ENCODE peak calls at places on chromosomes 16 and 17, in five cellular contexts. One of them, this sample, is unnamed.

GRCh38 chr16:73671102-73671501 is 623.2 kb upstream of the ZFHX3 start:
- DNase-seq in erythroblast: no peak
- DNase-seq in stomach: no peak
- DNase-seq in uterus: no peak
- DNase-seq in transverse colon: no peak
- DNase-seq in this sample: no peak

GRCh38 chr16:22787456-22788189 is 26.3 kb upstream of the HS3ST2 start:
- DNase-seq in erythroblast: no peak
- DNase-seq in stomach: no peak
- DNase-seq in uterus: no peak
- DNase-seq in transverse colon: peak; percentile 9
- DNase-seq in this sample: peak; percentile 93

GRCh38 chr17:28227278-28228108 is 91.5 kb upstream of the TMEM97 start:
- DNase-seq in erythroblast: peak; percentile 80
- DNase-seq in stomach: peak; percentile 87
- DNase-seq in uterus: no peak
- DNase-seq in transverse colon: peak; percentile 81
- DNase-seq in this sample: no peak

GRCh38 chr16:88640520-88641247 is 2.3 kb downstream of the IL17C start:
- DNase-seq in erythroblast: no peak
- DNase-seq in stomach: no peak
- DNase-seq in uterus: no peak
- DNase-seq in transverse colon: no peak
- DNase-seq in this sample: peak; percentile 54

GRCh38 chr17:73194514-73195222 is 1.8 kb downstream of the COG1 start:
- DNase-seq in erythroblast: no peak
- DNase-seq in stomach: no peak
- DNase-seq in uterus: no peak
- DNase-seq in transverse colon: no peak
- DNase-seq in this sample: no peak

GRCh38 chr17:6831662-6832263 is at the start of gene TEKT1:
- DNase-seq in erythroblast: peak; percentile 46
- DNase-seq in stomach: peak; percentile 70
- DNase-seq in uterus: peak; percentile 52
- DNase-seq in transverse colon: peak; percentile 65
- DNase-seq in this sample: peak; percentile 70

GRCh38 chr16:56589141-56590039 is at the start of gene MT3:
- DNase-seq in erythroblast: no peak
- DNase-seq in stomach: no peak
- DNase-seq in uterus: no peak
- DNase-seq in transverse colon: peak; percentile 38
- DNase-seq in this sample: no peak

GRCh38 chr17:77465358-77466041 is 324.7 kb downstream of the SEC14L1 start:
- DNase-seq in erythroblast: no peak
- DNase-seq in stomach: peak; percentile 62
- DNase-seq in uterus: no peak
- DNase-seq in transverse colon: peak; percentile 80
- DNase-seq in this sample: peak; percentile 97

GRCh38 chr17:58786586-58787295 is 31.1 kb downstream of the PPM1E start:
- DNase-seq in erythroblast: peak; percentile 61
- DNase-seq in stomach: peak; percentile 41
- DNase-seq in uterus: no peak
- DNase-seq in transverse colon: no peak
- DNase-seq in this sample: no peak

GRCh38 chr17:2703181-2703580 is 8.4 kb downstream of the CLUH start:
- DNase-seq in erythroblast: no peak
- DNase-seq in stomach: no peak
- DNase-seq in uterus: peak; percentile 12
- DNase-seq in transverse colon: no peak
- DNase-seq in this sample: no peak

GRCh38 chr17:30000001-30000754 is 58.7 kb downstream of the EFCAB5 start:
- DNase-seq in erythroblast: no peak
- DNase-seq in stomach: no peak
- DNase-seq in uterus: no peak
- DNase-seq in transverse colon: no peak
- DNase-seq in this sample: peak; percentile 11

GRCh38 chr16:23876256-23876896 is 40.6 kb downstream of the PRKCB start:
- DNase-seq in erythroblast: no peak
- DNase-seq in stomach: no peak
- DNase-seq in uterus: no peak
- DNase-seq in transverse colon: no peak
- DNase-seq in this sample: no peak

GRCh38 chr16:19785512-19786130 is 67.5 kb downstream of the IQCK start:
- DNase-seq in erythroblast: no peak
- DNase-seq in stomach: no peak
- DNase-seq in uterus: no peak
- DNase-seq in transverse colon: no peak
- DNase-seq in this sample: no peak

GRCh38 chr16:54589326-54589725 is 302.7 kb upstream of the IRX3 start:
- DNase-seq in erythroblast: no peak
- DNase-seq in stomach: no peak
- DNase-seq in uterus: no peak
- DNase-seq in transverse colon: no peak
- DNase-seq in this sample: no peak

GRCh38 chr16:11211061-11211976 is 44.7 kb downstream of the SOCS1 start:
- DNase-seq in erythroblast: no peak
- DNase-seq in stomach: no peak
- DNase-seq in uterus: no peak
- DNase-seq in transverse colon: no peak
- DNase-seq in this sample: no peak

GRCh38 chr17:42214156-42214555 is 19.9 kb upstream of the GHDC start:
- DNase-seq in erythroblast: no peak
- DNase-seq in stomach: no peak
- DNase-seq in uterus: no peak
- DNase-seq in transverse colon: no peak
- DNase-seq in this sample: no peak

GRCh38 chr17:7932483-7932891 is 481 bp downstream of the CNTROB start:
- DNase-seq in erythroblast: peak; percentile 77
- DNase-seq in stomach: no peak
- DNase-seq in uterus: peak; percentile 46
- DNase-seq in transverse colon: peak; percentile 43
- DNase-seq in this sample: peak; percentile 44

GRCh38 chr17:19663097-19663496 is 14.5 kb downstream of the ALDH3A2 start:
- DNase-seq in erythroblast: no peak
- DNase-seq in stomach: no peak
- DNase-seq in uterus: no peak
- DNase-seq in transverse colon: no peak
- DNase-seq in this sample: no peak

GRCh38 chr16:55703003-55704001 is 47.5 kb downstream of the SLC6A2 start:
- DNase-seq in erythroblast: peak; percentile 41
- DNase-seq in stomach: no peak
- DNase-seq in uterus: no peak
- DNase-seq in transverse colon: no peak
- DNase-seq in this sample: peak; percentile 73

GRCh38 chr17:80481284-80482057 is 5.1 kb upstream of the NPTX1 start:
- DNase-seq in erythroblast: no peak
- DNase-seq in stomach: peak; percentile 38
- DNase-seq in uterus: no peak
- DNase-seq in transverse colon: no peak
- DNase-seq in this sample: no peak

GRCh38 chr17:47324224-47325020 is 667 bp downstream of the EFCAB13 start:
- DNase-seq in erythroblast: peak; percentile 84
- DNase-seq in stomach: peak; percentile 63
- DNase-seq in uterus: peak; percentile 65
- DNase-seq in transverse colon: peak; percentile 68
- DNase-seq in this sample: peak; percentile 88

GRCh38 chr16:28846933-28847273 is 755 bp upstream of the TUFM start:
- DNase-seq in erythroblast: no peak
- DNase-seq in stomach: no peak
- DNase-seq in uterus: no peak
- DNase-seq in transverse colon: no peak
- DNase-seq in this sample: no peak

GRCh38 chr17:67993998-67994361 is 2.3 kb downstream of the C17orf58 start:
- DNase-seq in erythroblast: no peak
- DNase-seq in stomach: no peak
- DNase-seq in uterus: no peak
- DNase-seq in transverse colon: no peak
- DNase-seq in this sample: no peak

GRCh38 chr17:51397361-51398127 is 137.2 kb downstream of the UTP18 start:
- DNase-seq in erythroblast: no peak
- DNase-seq in stomach: no peak
- DNase-seq in uterus: no peak
- DNase-seq in transverse colon: no peak
- DNase-seq in this sample: no peak

GRCh38 chr17:4365103-4365627 is 1.3 kb downstream of the UBE2G1 start:
- DNase-seq in erythroblast: peak; percentile 90
- DNase-seq in stomach: peak; percentile 90
- DNase-seq in uterus: peak; percentile 90
- DNase-seq in transverse colon: peak; percentile 92
- DNase-seq in this sample: peak; percentile 94
- TF ChIP-seq POLR2A in erythroblast: peak; percentile 45
- TF ChIP-seq POLR2A in stomach: no peak
- TF ChIP-seq POLR2A in uterus: peak; percentile 63
- TF ChIP-seq POLR2A in transverse colon: peak; percentile 70
- TF ChIP-seq POLR2A in this sample: peak; percentile 29

DNA sequence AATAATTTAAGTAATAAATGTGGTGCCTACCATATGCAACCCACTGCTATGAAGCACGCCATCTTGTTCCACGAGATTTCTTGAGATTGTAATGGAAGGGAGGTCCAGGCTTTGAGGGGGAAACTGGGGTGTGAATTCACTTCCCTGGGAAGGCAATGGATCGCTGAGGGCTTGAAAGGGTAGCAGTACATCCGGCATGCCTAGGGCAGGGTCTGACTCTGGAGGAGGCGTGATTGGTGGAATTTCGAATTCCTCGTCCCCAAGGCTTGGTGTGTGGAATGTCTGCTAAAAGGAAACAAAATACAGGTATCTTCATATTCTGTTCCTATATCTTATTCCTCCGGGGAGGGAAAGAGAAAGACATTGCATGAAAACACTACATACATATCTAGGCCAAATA is 83.0 kb downstream of the TOX3 start:
- DNase-seq in erythroblast: no peak
- DNase-seq in stomach: no peak
- DNase-seq in uterus: no peak
- DNase-seq in transverse colon: no peak
- DNase-seq in this sample: no peak
- TF ChIP-seq POLR2A in erythroblast: no peak
- TF ChIP-seq POLR2A in stomach: no peak
- TF ChIP-seq POLR2A in uterus: no peak
- TF ChIP-seq POLR2A in transverse colon: no peak
- TF ChIP-seq POLR2A in this sample: no peak

DNA sequence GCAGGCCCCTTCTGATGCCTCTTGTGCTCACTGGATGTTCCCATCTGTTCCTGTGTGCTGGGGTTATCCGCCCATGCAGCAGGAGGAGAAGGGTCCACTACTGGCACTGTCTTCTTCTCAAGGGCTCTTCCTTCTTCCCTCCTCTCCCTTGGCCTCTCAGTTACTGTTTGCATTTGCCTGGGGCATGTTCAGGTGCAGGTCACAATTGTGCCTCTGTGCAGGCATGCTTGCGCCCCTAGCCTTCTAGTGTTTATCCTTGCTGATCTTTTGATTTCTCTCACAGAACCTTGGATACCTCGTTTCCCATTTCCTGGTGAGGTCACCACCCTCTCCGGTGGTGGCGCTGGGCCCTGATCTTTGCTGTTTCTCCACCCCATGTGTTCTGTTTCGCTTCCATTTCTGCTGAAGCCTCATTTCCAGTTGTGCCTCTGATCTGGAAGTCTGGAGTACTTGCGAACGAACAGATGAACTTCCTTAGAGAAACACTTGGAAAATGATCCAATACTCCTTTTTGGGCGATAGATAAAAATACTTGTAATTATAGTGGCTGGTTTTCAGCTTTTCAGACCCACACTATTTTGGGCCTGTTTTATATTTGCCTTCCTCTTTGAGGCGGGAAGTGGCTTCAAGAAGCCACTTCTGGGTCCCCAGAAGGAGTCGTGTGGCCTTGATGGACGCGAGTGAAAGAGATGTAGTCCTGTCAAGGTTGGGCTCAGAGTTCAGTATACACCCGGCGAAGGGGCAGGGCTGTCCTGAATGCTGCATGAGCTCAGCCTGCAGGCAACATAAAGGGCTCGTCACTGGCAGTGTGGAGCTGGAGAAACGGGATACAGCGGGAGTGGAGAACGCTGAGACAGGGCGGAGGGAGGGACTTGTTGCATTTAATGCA is 312.9 kb downstream of the SNX29 start:
- DNase-seq in erythroblast: no peak
- DNase-seq in stomach: peak; percentile 34
- DNase-seq in uterus: no peak
- DNase-seq in transverse colon: peak; percentile 53
- DNase-seq in this sample: no peak
- TF ChIP-seq POLR2A in erythroblast: no peak
- TF ChIP-seq POLR2A in stomach: no peak
- TF ChIP-seq POLR2A in uterus: no peak
- TF ChIP-seq POLR2A in transverse colon: no peak
- TF ChIP-seq POLR2A in this sample: no peak

DNA sequence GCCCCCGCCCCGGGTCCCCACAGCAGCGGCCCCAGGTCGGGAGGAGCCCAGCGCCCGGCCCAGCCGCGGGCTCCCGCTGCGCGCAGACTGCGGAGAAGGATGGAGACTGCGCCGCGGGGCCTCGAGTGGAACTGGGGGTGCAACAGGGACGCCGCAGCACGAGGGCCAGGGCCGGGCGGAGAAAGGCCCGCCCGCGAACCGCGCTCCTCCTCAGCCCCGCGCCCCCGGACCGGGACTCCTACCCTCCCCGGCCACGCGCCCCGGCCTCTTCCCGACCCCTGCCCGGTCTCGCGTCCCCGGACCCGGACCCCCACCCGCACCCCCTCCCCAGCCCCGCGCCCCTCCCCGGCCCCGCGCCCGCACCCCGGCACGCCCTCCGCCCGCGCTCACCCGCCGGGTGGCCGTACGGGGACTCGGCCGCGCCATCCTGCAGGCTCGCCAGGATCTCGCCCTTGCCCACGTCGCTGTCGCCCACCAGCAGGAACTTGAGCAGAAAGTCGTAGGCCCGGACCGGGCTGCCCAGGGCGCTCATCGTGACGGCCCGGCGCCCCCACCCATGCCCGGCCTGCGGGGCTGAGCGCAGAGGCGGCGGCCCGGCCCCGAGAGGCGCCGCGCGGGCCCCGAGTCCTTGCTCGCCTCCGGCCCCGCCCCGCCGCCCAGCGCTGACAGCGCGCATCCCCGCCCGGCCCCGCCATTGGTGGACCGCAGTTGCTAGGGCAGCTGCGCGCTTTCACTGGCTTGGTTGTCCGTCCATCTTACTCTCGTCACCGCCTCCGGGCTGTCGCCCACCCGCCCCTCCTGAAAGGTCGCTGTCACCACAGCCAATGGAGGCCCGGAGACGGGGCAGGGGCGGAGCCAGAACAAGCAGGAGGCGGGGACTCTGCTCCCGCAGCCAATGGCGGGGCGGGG is at the start of gene RAB40B:
- DNase-seq in erythroblast: peak; percentile 96
- DNase-seq in stomach: peak; percentile 100
- DNase-seq in uterus: peak; percentile 99
- DNase-seq in transverse colon: peak; percentile 100
- DNase-seq in this sample: peak; percentile 97
- TF ChIP-seq POLR2A in erythroblast: no peak
- TF ChIP-seq POLR2A in stomach: no peak
- TF ChIP-seq POLR2A in uterus: peak; percentile 30
- TF ChIP-seq POLR2A in transverse colon: peak; percentile 10
- TF ChIP-seq POLR2A in this sample: no peak

GRCh38 chr17:39687546-39688474 is at the start of gene PGAP3:
- DNase-seq in erythroblast: peak; percentile 93
- DNase-seq in stomach: peak; percentile 89
- DNase-seq in uterus: peak; percentile 90
- DNase-seq in transverse colon: peak; percentile 86
- DNase-seq in this sample: peak; percentile 98
- TF ChIP-seq POLR2A in erythroblast: peak; percentile 77
- TF ChIP-seq POLR2A in stomach: no peak
- TF ChIP-seq POLR2A in uterus: peak; percentile 49
- TF ChIP-seq POLR2A in transverse colon: peak; percentile 71
- TF ChIP-seq POLR2A in this sample: peak; percentile 71

This sample was measured in NB4.